ENCODE peak calls at places on chromosomes 12 and 14, in six cellular contexts. One of them, this sample, is unnamed.

GRCh38 chr14:76015668-76016067 is 30.1 kb downstream of the IFT43 start:
- DNase-seq in HCT116: no peak
- DNase-seq in HepG2: no peak
- DNase-seq in K562: no peak
- DNase-seq in SK-N-SH: no peak
- DNase-seq in H1: no peak
- DNase-seq in this sample: no peak

GRCh38 chr14:26873556-26873955 is 275.7 kb upstream of the NOVA1 start:
- DNase-seq in HCT116: no peak
- DNase-seq in HepG2: no peak
- DNase-seq in K562: no peak
- DNase-seq in SK-N-SH: no peak
- DNase-seq in H1: no peak
- DNase-seq in this sample: no peak

GRCh38 chr14:75831971-75832370 is 149.8 kb downstream of the TGFB3 start:
- DNase-seq in HCT116: no peak
- DNase-seq in HepG2: no peak
- DNase-seq in K562: peak
- DNase-seq in SK-N-SH: no peak
- DNase-seq in H1: no peak
- DNase-seq in this sample: peak

GRCh38 chr12:12936983-12937491 is 14.9 kb downstream of the GPRC5D start:
- DNase-seq in HCT116: no peak
- DNase-seq in HepG2: no peak
- DNase-seq in K562: no peak
- DNase-seq in SK-N-SH: no peak
- DNase-seq in H1: no peak
- DNase-seq in this sample: no peak

GRCh38 chr14:69312608-69313007 is 52.6 kb downstream of the GALNT16 start:
- DNase-seq in HCT116: no peak
- DNase-seq in HepG2: no peak
- DNase-seq in K562: no peak
- DNase-seq in SK-N-SH: no peak
- DNase-seq in H1: no peak
- DNase-seq in this sample: no peak

GRCh38 chr14:77053046-77053841 is 24.7 kb upstream of the IRF2BPL start:
- DNase-seq in HCT116: no peak
- DNase-seq in HepG2: peak
- DNase-seq in K562: peak
- DNase-seq in SK-N-SH: peak
- DNase-seq in H1: peak
- DNase-seq in this sample: no peak

GRCh38 chr12:113918306-113918705 is 47.8 kb downstream of the RBM19 start:
- DNase-seq in HCT116: no peak
- DNase-seq in HepG2: no peak
- DNase-seq in K562: no peak
- DNase-seq in SK-N-SH: no peak
- DNase-seq in H1: no peak
- DNase-seq in this sample: no peak

GRCh38 chr12:114667669-114668150 is 16.3 kb downstream of the TBX3 start:
- DNase-seq in HCT116: no peak
- DNase-seq in HepG2: no peak
- DNase-seq in K562: no peak
- DNase-seq in SK-N-SH: no peak
- DNase-seq in H1: no peak
- DNase-seq in this sample: no peak

DNA sequence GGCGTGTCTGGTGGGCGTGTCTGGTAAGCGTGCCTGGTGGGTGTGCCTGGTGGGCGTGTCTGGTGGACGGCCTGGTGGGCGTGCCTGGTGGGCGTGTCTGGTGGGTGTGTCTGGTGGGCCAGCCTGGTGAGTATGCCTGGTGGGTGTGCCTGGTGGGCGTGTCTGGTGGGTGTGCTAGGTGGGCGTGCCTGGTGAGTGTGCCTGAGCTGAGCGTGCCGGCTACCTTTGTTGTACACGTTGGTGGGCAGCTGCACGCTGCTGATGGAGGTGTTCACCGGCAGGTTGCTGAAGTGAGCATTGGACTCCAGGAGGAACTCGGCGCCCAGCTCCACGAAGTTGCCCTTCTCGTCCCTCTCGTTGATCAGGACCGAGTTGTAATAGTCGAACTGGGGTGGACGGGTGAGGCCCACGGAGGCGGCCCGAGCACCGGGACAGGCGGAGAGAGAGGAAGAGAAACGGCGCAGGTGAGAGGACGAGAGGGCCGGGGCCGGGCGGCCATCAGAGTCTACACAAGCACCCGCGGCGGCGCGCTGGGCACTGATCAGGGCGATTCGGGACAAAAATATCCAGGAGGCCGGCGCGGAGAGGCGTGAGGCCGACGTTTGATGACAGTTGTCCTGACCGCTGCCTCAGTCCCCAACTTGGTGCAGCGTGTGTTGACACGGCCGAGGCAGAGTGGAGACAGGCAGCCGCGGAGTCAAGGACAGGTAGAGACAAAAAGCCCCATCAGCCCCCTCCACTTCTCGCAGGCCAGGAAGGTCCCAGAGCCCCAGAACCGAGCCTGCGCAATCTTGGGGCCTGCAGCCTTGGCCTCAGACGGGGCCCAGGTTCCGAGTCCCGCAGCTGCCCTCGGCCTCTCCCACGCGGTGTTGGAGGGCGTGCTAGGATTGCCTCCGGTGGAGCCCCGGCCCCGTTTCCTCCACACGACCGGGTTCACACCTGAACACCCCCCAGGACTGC is 10.5 kb downstream of the CACNA2D4 start:
- DNase-seq in HCT116: no peak
- DNase-seq in HepG2: no peak
- DNase-seq in K562: no peak
- DNase-seq in SK-N-SH: no peak
- DNase-seq in H1: no peak
- DNase-seq in this sample: peak
- TF ChIP-seq JUND in HCT116: no peak
- TF ChIP-seq JUND in HepG2: no peak
- TF ChIP-seq JUND in K562: no peak
- TF ChIP-seq JUND in SK-N-SH: no peak
- TF ChIP-seq JUND in H1: no peak
- TF ChIP-seq JUND in this sample: no peak

GRCh38 chr14:101031721-101032120 is 128.2 kb upstream of the RTL1 start:
- DNase-seq in HCT116: no peak
- DNase-seq in HepG2: no peak
- DNase-seq in K562: no peak
- DNase-seq in SK-N-SH: no peak
- DNase-seq in H1: no peak
- DNase-seq in this sample: no peak
- TF ChIP-seq JUND in HCT116: no peak
- TF ChIP-seq JUND in HepG2: no peak
- TF ChIP-seq JUND in K562: no peak
- TF ChIP-seq JUND in SK-N-SH: no peak
- TF ChIP-seq JUND in H1: no peak
- TF ChIP-seq JUND in this sample: no peak

GRCh38 chr12:26113194-26113654 is 11.6 kb downstream of the BHLHE41 start:
- DNase-seq in HCT116: no peak
- DNase-seq in HepG2: no peak
- DNase-seq in K562: no peak
- DNase-seq in SK-N-SH: no peak
- DNase-seq in H1: no peak
- DNase-seq in this sample: no peak

GRCh38 chr12:26112232-26112631 is 12.6 kb downstream of the BHLHE41 start:
- DNase-seq in HCT116: no peak
- DNase-seq in HepG2: no peak
- DNase-seq in K562: no peak
- DNase-seq in SK-N-SH: no peak
- DNase-seq in H1: no peak
- DNase-seq in this sample: no peak

GRCh38 chr12:26113853-26114719 is 10.8 kb downstream of the BHLHE41 start:
- DNase-seq in HCT116: peak
- DNase-seq in HepG2: peak
- DNase-seq in K562: peak
- DNase-seq in SK-N-SH: peak
- DNase-seq in H1: peak
- DNase-seq in this sample: peak

GRCh38 chr12:26114720-26115406 is 10.0 kb downstream of the BHLHE41 start:
- DNase-seq in HCT116: no peak
- DNase-seq in HepG2: no peak
- DNase-seq in K562: no peak
- DNase-seq in SK-N-SH: no peak
- DNase-seq in H1: no peak
- DNase-seq in this sample: no peak

GRCh38 chr12:26112703-26113147 is 12.1 kb downstream of the BHLHE41 start:
- DNase-seq in HCT116: no peak
- DNase-seq in HepG2: no peak
- DNase-seq in K562: no peak
- DNase-seq in SK-N-SH: no peak
- DNase-seq in H1: no peak
- DNase-seq in this sample: no peak
- TF ChIP-seq JUND in HCT116: no peak
- TF ChIP-seq JUND in HepG2: no peak
- TF ChIP-seq JUND in K562: no peak
- TF ChIP-seq JUND in SK-N-SH: no peak
- TF ChIP-seq JUND in H1: peak
- TF ChIP-seq JUND in this sample: no peak

GRCh38 chr12:24719293-24719721 is 229.6 kb downstream of the BCAT1 start:
- DNase-seq in HCT116: no peak
- DNase-seq in HepG2: no peak
- DNase-seq in K562: no peak
- DNase-seq in SK-N-SH: no peak
- DNase-seq in H1: no peak
- DNase-seq in this sample: peak
- TF ChIP-seq JUND in HCT116: no peak
- TF ChIP-seq JUND in HepG2: no peak
- TF ChIP-seq JUND in K562: no peak
- TF ChIP-seq JUND in SK-N-SH: no peak
- TF ChIP-seq JUND in H1: no peak
- TF ChIP-seq JUND in this sample: no peak

GRCh38 chr12:26277511-26278246 is 82.3 kb downstream of the SSPN start:
- DNase-seq in HCT116: no peak
- DNase-seq in HepG2: no peak
- DNase-seq in K562: no peak
- DNase-seq in SK-N-SH: no peak
- DNase-seq in H1: no peak
- DNase-seq in this sample: no peak

GRCh38 chr12:26274441-26275312 is 79.3 kb downstream of the SSPN start:
- DNase-seq in HCT116: peak
- DNase-seq in HepG2: peak
- DNase-seq in K562: peak
- DNase-seq in SK-N-SH: peak
- DNase-seq in H1: peak
- DNase-seq in this sample: peak

GRCh38 chr12:26273811-26274210 is 78.4 kb downstream of the SSPN start:
- DNase-seq in HCT116: no peak
- DNase-seq in HepG2: no peak
- DNase-seq in K562: peak
- DNase-seq in SK-N-SH: no peak
- DNase-seq in H1: no peak
- DNase-seq in this sample: no peak

GRCh38 chr12:26276709-26277108 is 81.3 kb downstream of the SSPN start:
- DNase-seq in HCT116: no peak
- DNase-seq in HepG2: no peak
- DNase-seq in K562: no peak
- DNase-seq in SK-N-SH: no peak
- DNase-seq in H1: no peak
- DNase-seq in this sample: no peak

DNA sequence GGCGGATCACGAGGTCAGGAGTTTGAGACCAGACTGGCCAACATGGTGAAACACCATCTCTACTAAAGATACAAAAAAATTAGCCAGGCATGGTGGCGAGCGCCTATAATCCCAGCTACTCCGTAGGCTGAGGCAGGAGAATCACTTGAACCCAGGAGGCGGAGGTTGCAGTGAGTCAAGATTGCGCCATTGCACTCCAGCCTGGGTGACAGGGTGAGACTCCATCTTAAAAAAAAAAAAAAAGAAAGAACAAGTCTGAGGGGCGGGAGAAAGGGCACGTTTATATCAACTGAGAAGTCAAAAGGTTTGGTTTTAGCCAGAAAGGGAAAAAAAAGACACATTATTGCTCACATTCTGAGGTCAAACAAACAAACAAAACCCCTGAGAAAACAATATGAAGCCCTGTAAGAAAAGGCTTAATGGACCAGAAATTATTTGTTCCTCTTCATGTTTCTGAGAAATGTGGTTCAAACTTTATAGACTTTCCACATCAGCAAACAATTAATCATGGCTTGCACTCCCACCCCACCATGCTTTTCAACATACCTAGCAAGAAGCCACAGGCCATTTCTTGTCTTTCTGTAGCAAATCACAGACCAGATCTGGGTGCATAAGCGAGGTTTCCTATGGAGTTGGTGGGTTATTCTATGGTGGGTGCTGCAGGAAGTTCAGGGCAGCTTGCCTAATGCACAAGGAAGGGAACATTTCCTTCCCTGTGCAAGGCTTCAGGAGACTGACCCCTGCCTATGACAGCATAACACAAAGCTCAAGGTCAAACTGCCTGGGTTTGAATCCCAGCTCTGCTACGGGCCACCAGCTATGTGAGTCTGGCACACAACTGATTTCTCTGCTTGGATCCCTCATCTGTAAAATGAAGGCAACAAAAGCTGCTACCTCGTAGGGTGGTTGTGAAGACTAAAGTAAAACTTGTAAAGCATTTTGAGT is 80.2 kb downstream of the SSPN start:
- DNase-seq in HCT116: no peak
- DNase-seq in HepG2: peak
- DNase-seq in K562: no peak
- DNase-seq in SK-N-SH: no peak
- DNase-seq in H1: no peak
- DNase-seq in this sample: no peak
- TF ChIP-seq JUND in HCT116: no peak
- TF ChIP-seq JUND in HepG2: no peak
- TF ChIP-seq JUND in K562: no peak
- TF ChIP-seq JUND in SK-N-SH: no peak
- TF ChIP-seq JUND in H1: no peak
- TF ChIP-seq JUND in this sample: no peak

DNA sequence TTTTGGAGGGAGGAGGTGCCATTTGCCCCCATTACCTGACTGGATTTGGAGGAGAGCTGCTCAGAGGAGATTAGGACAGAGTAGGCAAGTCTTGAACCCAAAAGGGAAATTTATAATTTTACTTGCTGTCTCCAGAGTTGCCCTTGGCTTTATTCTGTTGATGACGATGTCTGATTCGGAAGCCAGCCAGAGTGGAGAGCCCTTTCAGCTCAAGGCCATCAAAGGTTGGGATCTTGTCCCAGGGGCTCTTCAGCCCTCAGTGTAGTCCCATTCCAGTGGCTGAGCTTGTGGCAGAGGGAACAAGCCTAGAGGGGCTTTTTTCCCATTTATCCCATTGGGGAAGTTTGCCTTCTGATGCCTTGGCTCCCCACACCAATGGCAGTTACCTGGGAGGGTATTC is 71.8 kb downstream of the HSD17B6 start:
- DNase-seq in HCT116: no peak
- DNase-seq in HepG2: no peak
- DNase-seq in K562: no peak
- DNase-seq in SK-N-SH: no peak
- DNase-seq in H1: no peak
- DNase-seq in this sample: no peak
- TF ChIP-seq JUND in HCT116: no peak
- TF ChIP-seq JUND in HepG2: no peak
- TF ChIP-seq JUND in K562: no peak
- TF ChIP-seq JUND in SK-N-SH: no peak
- TF ChIP-seq JUND in H1: no peak
- TF ChIP-seq JUND in this sample: no peak

This sample was measured in T47D.